ENCODE peak calls at places on chromosomes 11 and 22, in five cellular contexts. One of them, this sample, is unnamed.

GRCh38 chr22:38572065-38572464 is 2.1 kb upstream of the DMC1 start:
- DNase-seq in pulmonary artery endothelial cell: peak; percentile 4
- DNase-seq in gastrocnemius medialis: peak; percentile 7
- DNase-seq in stimulated activated naive CD8-positive, alpha-beta T cell treated with anti-CD3 and anti-CD28 coated beads, Interleukin-15, Interleukin-2, amounts not matched to agents 100 U/mL and 50 U/mL, for 24 hours: peak; percentile 33
- DNase-seq in right atrium auricular region: no peak
- DNase-seq in this sample: peak; percentile 74

GRCh38 chr11:17658211-17658610 is 61.2 kb upstream of the MYOD1 start:
- DNase-seq in pulmonary artery endothelial cell: no peak
- DNase-seq in gastrocnemius medialis: no peak
- DNase-seq in stimulated activated naive CD8-positive, alpha-beta T cell treated with anti-CD3 and anti-CD28 coated beads, Interleukin-15, Interleukin-2, amounts not matched to agents 100 U/mL and 50 U/mL, for 24 hours: no peak
- DNase-seq in right atrium auricular region: no peak
- DNase-seq in this sample: no peak

GRCh38 chr22:48840112-48840949 is 987.3 kb downstream of the BRD1 start:
- DNase-seq in gastrocnemius medialis: no peak
- DNase-seq in stimulated activated naive CD8-positive, alpha-beta T cell treated with anti-CD3 and anti-CD28 coated beads, Interleukin-15, Interleukin-2, amounts not matched to agents 100 U/mL and 50 U/mL, for 24 hours: no peak
- DNase-seq in pulmonary artery endothelial cell: no peak
- DNase-seq in right atrium auricular region: no peak
- DNase-seq in this sample: no peak

GRCh38 chr22:29831958-29832357 is 6.1 kb downstream of the ASCC2 start:
- DNase-seq in stimulated activated naive CD8-positive, alpha-beta T cell treated with anti-CD3 and anti-CD28 coated beads, Interleukin-15, Interleukin-2, amounts not matched to agents 100 U/mL and 50 U/mL, for 24 hours: no peak
- DNase-seq in gastrocnemius medialis: no peak
- DNase-seq in pulmonary artery endothelial cell: no peak
- DNase-seq in right atrium auricular region: no peak
- DNase-seq in this sample: no peak

GRCh38 chr22:22746963-22747933 is 102.8 kb downstream of the GGTLC2 start:
- DNase-seq in gastrocnemius medialis: no peak
- DNase-seq in pulmonary artery endothelial cell: no peak
- DNase-seq in stimulated activated naive CD8-positive, alpha-beta T cell treated with anti-CD3 and anti-CD28 coated beads, Interleukin-15, Interleukin-2, amounts not matched to agents 100 U/mL and 50 U/mL, for 24 hours: no peak
- DNase-seq in right atrium auricular region: no peak
- DNase-seq in this sample: no peak

GRCh38 chr11:122363306-122363705 is 247.3 kb upstream of the BLID start:
- DNase-seq in pulmonary artery endothelial cell: no peak
- DNase-seq in gastrocnemius medialis: no peak
- DNase-seq in stimulated activated naive CD8-positive, alpha-beta T cell treated with anti-CD3 and anti-CD28 coated beads, Interleukin-15, Interleukin-2, amounts not matched to agents 100 U/mL and 50 U/mL, for 24 hours: no peak
- DNase-seq in right atrium auricular region: no peak
- DNase-seq in this sample: no peak

GRCh38 chr22:46791201-46791731 is 28.8 kb downstream of the TBC1D22A start:
- DNase-seq in gastrocnemius medialis: no peak
- DNase-seq in right atrium auricular region: peak; percentile 83
- DNase-seq in stimulated activated naive CD8-positive, alpha-beta T cell treated with anti-CD3 and anti-CD28 coated beads, Interleukin-15, Interleukin-2, amounts not matched to agents 100 U/mL and 50 U/mL, for 24 hours: peak; percentile 76
- DNase-seq in pulmonary artery endothelial cell: no peak
- DNase-seq in this sample: peak; percentile 33

GRCh38 chr22:50481440-50482106 is at the start of gene ADM2:
- DNase-seq in pulmonary artery endothelial cell: no peak
- DNase-seq in right atrium auricular region: no peak
- DNase-seq in gastrocnemius medialis: no peak
- DNase-seq in stimulated activated naive CD8-positive, alpha-beta T cell treated with anti-CD3 and anti-CD28 coated beads, Interleukin-15, Interleukin-2, amounts not matched to agents 100 U/mL and 50 U/mL, for 24 hours: peak; percentile 78
- DNase-seq in this sample: no peak

GRCh38 chr22:19663286-19663815 is 51.0 kb upstream of the SEPTIN5 start:
- DNase-seq in gastrocnemius medialis: no peak
- DNase-seq in stimulated activated naive CD8-positive, alpha-beta T cell treated with anti-CD3 and anti-CD28 coated beads, Interleukin-15, Interleukin-2, amounts not matched to agents 100 U/mL and 50 U/mL, for 24 hours: no peak
- DNase-seq in right atrium auricular region: no peak
- DNase-seq in pulmonary artery endothelial cell: peak; percentile 71
- DNase-seq in this sample: peak; percentile 76

GRCh38 chr11:69051381-69052342 is 2.9 kb downstream of the TPCN2 start:
- DNase-seq in gastrocnemius medialis: no peak
- DNase-seq in right atrium auricular region: no peak
- DNase-seq in stimulated activated naive CD8-positive, alpha-beta T cell treated with anti-CD3 and anti-CD28 coated beads, Interleukin-15, Interleukin-2, amounts not matched to agents 100 U/mL and 50 U/mL, for 24 hours: no peak
- DNase-seq in pulmonary artery endothelial cell: no peak
- DNase-seq in this sample: no peak

GRCh38 chr22:45604239-45604711 is 67.4 kb upstream of the ATXN10 start:
- DNase-seq in stimulated activated naive CD8-positive, alpha-beta T cell treated with anti-CD3 and anti-CD28 coated beads, Interleukin-15, Interleukin-2, amounts not matched to agents 100 U/mL and 50 U/mL, for 24 hours: no peak
- DNase-seq in pulmonary artery endothelial cell: no peak
- DNase-seq in gastrocnemius medialis: no peak
- DNase-seq in right atrium auricular region: no peak
- DNase-seq in this sample: no peak

GRCh38 chr11:68819362-68819761 is 22.4 kb downstream of the CPT1A start:
- DNase-seq in stimulated activated naive CD8-positive, alpha-beta T cell treated with anti-CD3 and anti-CD28 coated beads, Interleukin-15, Interleukin-2, amounts not matched to agents 100 U/mL and 50 U/mL, for 24 hours: no peak
- DNase-seq in pulmonary artery endothelial cell: no peak
- DNase-seq in gastrocnemius medialis: no peak
- DNase-seq in right atrium auricular region: no peak
- DNase-seq in this sample: no peak

GRCh38 chr11:132650969-132651720 is 881.2 kb downstream of the OPCML start:
- DNase-seq in pulmonary artery endothelial cell: no peak
- DNase-seq in gastrocnemius medialis: no peak
- DNase-seq in right atrium auricular region: no peak
- DNase-seq in stimulated activated naive CD8-positive, alpha-beta T cell treated with anti-CD3 and anti-CD28 coated beads, Interleukin-15, Interleukin-2, amounts not matched to agents 100 U/mL and 50 U/mL, for 24 hours: no peak
- DNase-seq in this sample: no peak

GRCh38 chr22:50544078-50544745 is 1.5 kb upstream of the KLHDC7B start:
- DNase-seq in pulmonary artery endothelial cell: no peak
- DNase-seq in right atrium auricular region: peak; percentile 76
- DNase-seq in gastrocnemius medialis: no peak
- DNase-seq in stimulated activated naive CD8-positive, alpha-beta T cell treated with anti-CD3 and anti-CD28 coated beads, Interleukin-15, Interleukin-2, amounts not matched to agents 100 U/mL and 50 U/mL, for 24 hours: peak; percentile 93
- DNase-seq in this sample: peak; percentile 65

GRCh38 chr11:559712-560304 is 730 bp downstream of the LMNTD2 start:
- DNase-seq in gastrocnemius medialis: no peak
- DNase-seq in stimulated activated naive CD8-positive, alpha-beta T cell treated with anti-CD3 and anti-CD28 coated beads, Interleukin-15, Interleukin-2, amounts not matched to agents 100 U/mL and 50 U/mL, for 24 hours: no peak
- DNase-seq in pulmonary artery endothelial cell: no peak
- DNase-seq in right atrium auricular region: no peak
- DNase-seq in this sample: no peak

GRCh38 chr11:45688472-45689033 is 23.1 kb upstream of the CHST1 start:
- DNase-seq in stimulated activated naive CD8-positive, alpha-beta T cell treated with anti-CD3 and anti-CD28 coated beads, Interleukin-15, Interleukin-2, amounts not matched to agents 100 U/mL and 50 U/mL, for 24 hours: no peak
- DNase-seq in gastrocnemius medialis: no peak
- DNase-seq in right atrium auricular region: no peak
- DNase-seq in pulmonary artery endothelial cell: no peak
- DNase-seq in this sample: no peak

GRCh38 chr22:29053048-29053702 is 8.5 kb downstream of the C22orf31 start:
- DNase-seq in gastrocnemius medialis: no peak
- DNase-seq in right atrium auricular region: no peak
- DNase-seq in stimulated activated naive CD8-positive, alpha-beta T cell treated with anti-CD3 and anti-CD28 coated beads, Interleukin-15, Interleukin-2, amounts not matched to agents 100 U/mL and 50 U/mL, for 24 hours: no peak
- DNase-seq in pulmonary artery endothelial cell: no peak
- DNase-seq in this sample: no peak

GRCh38 chr11:118699508-118700220 is 20.2 kb upstream of the TREH start:
- DNase-seq in stimulated activated naive CD8-positive, alpha-beta T cell treated with anti-CD3 and anti-CD28 coated beads, Interleukin-15, Interleukin-2, amounts not matched to agents 100 U/mL and 50 U/mL, for 24 hours: no peak
- DNase-seq in gastrocnemius medialis: no peak
- DNase-seq in pulmonary artery endothelial cell: no peak
- DNase-seq in right atrium auricular region: no peak
- DNase-seq in this sample: no peak

GRCh38 chr22:49302530-49302929 is 525.1 kb downstream of the BRD1 start:
- DNase-seq in stimulated activated naive CD8-positive, alpha-beta T cell treated with anti-CD3 and anti-CD28 coated beads, Interleukin-15, Interleukin-2, amounts not matched to agents 100 U/mL and 50 U/mL, for 24 hours: no peak
- DNase-seq in pulmonary artery endothelial cell: no peak
- DNase-seq in gastrocnemius medialis: no peak
- DNase-seq in right atrium auricular region: peak; percentile 23
- DNase-seq in this sample: no peak

GRCh38 chr22:35950262-35950661 is 78.4 kb downstream of the RBFOX2 start:
- DNase-seq in gastrocnemius medialis: no peak
- DNase-seq in stimulated activated naive CD8-positive, alpha-beta T cell treated with anti-CD3 and anti-CD28 coated beads, Interleukin-15, Interleukin-2, amounts not matched to agents 100 U/mL and 50 U/mL, for 24 hours: no peak
- DNase-seq in pulmonary artery endothelial cell: no peak
- DNase-seq in right atrium auricular region: no peak
- DNase-seq in this sample: no peak

GRCh38 chr11:10561947-10562346 is 6.5 kb downstream of the LYVE1 start:
- DNase-seq in gastrocnemius medialis: no peak
- DNase-seq in right atrium auricular region: no peak
- DNase-seq in pulmonary artery endothelial cell: no peak
- DNase-seq in stimulated activated naive CD8-positive, alpha-beta T cell treated with anti-CD3 and anti-CD28 coated beads, Interleukin-15, Interleukin-2, amounts not matched to agents 100 U/mL and 50 U/mL, for 24 hours: no peak
- DNase-seq in this sample: no peak

GRCh38 chr11:4025248-4025956 is 69.2 kb upstream of the RRM1 start:
- DNase-seq in stimulated activated naive CD8-positive, alpha-beta T cell treated with anti-CD3 and anti-CD28 coated beads, Interleukin-15, Interleukin-2, amounts not matched to agents 100 U/mL and 50 U/mL, for 24 hours: no peak
- DNase-seq in gastrocnemius medialis: no peak
- DNase-seq in right atrium auricular region: no peak
- DNase-seq in pulmonary artery endothelial cell: peak; percentile 84
- DNase-seq in this sample: peak; percentile 93

GRCh38 chr11:58916637-58917036 is 22.7 kb upstream of the GLYATL1 start:
- DNase-seq in right atrium auricular region: no peak
- DNase-seq in stimulated activated naive CD8-positive, alpha-beta T cell treated with anti-CD3 and anti-CD28 coated beads, Interleukin-15, Interleukin-2, amounts not matched to agents 100 U/mL and 50 U/mL, for 24 hours: no peak
- DNase-seq in gastrocnemius medialis: no peak
- DNase-seq in pulmonary artery endothelial cell: no peak
- DNase-seq in this sample: no peak

GRCh38 chr11:72225411-72225951 is 914 bp downstream of the INPPL1 start:
- DNase-seq in right atrium auricular region: peak; percentile 56
- DNase-seq in stimulated activated naive CD8-positive, alpha-beta T cell treated with anti-CD3 and anti-CD28 coated beads, Interleukin-15, Interleukin-2, amounts not matched to agents 100 U/mL and 50 U/mL, for 24 hours: peak; percentile 45
- DNase-seq in pulmonary artery endothelial cell: no peak
- DNase-seq in gastrocnemius medialis: no peak
- DNase-seq in this sample: no peak

GRCh38 chr22:20779813-20780148 is 5.9 kb downstream of the SERPIND1 start:
- DNase-seq in gastrocnemius medialis: no peak
- DNase-seq in right atrium auricular region: no peak
- DNase-seq in stimulated activated naive CD8-positive, alpha-beta T cell treated with anti-CD3 and anti-CD28 coated beads, Interleukin-15, Interleukin-2, amounts not matched to agents 100 U/mL and 50 U/mL, for 24 hours: no peak
- DNase-seq in pulmonary artery endothelial cell: peak; percentile 26
- DNase-seq in this sample: peak; percentile 79

GRCh38 chr22:31179345-31179744 is 19.4 kb downstream of the RNF185 start:
- DNase-seq in gastrocnemius medialis: peak; percentile 46
- DNase-seq in stimulated activated naive CD8-positive, alpha-beta T cell treated with anti-CD3 and anti-CD28 coated beads, Interleukin-15, Interleukin-2, amounts not matched to agents 100 U/mL and 50 U/mL, for 24 hours: no peak
- DNase-seq in pulmonary artery endothelial cell: no peak
- DNase-seq in right atrium auricular region: no peak
- DNase-seq in this sample: no peak

GRCh38 chr22:47089796-47090460 is 327.5 kb downstream of the TBC1D22A start:
- DNase-seq in gastrocnemius medialis: no peak
- DNase-seq in stimulated activated naive CD8-positive, alpha-beta T cell treated with anti-CD3 and anti-CD28 coated beads, Interleukin-15, Interleukin-2, amounts not matched to agents 100 U/mL and 50 U/mL, for 24 hours: no peak
- DNase-seq in pulmonary artery endothelial cell: no peak
- DNase-seq in right atrium auricular region: no peak
- DNase-seq in this sample: no peak

GRCh38 chr11:102111011-102111786 is 952 bp downstream of the YAP1 start:
- DNase-seq in gastrocnemius medialis: peak; percentile 58
- DNase-seq in right atrium auricular region: peak; percentile 76
- DNase-seq in stimulated activated naive CD8-positive, alpha-beta T cell treated with anti-CD3 and anti-CD28 coated beads, Interleukin-15, Interleukin-2, amounts not matched to agents 100 U/mL and 50 U/mL, for 24 hours: peak; percentile 11
- DNase-seq in pulmonary artery endothelial cell: no peak
- DNase-seq in this sample: peak; percentile 92

GRCh38 chr22:30422481-30423295 is 2.9 kb upstream of the MTFP1 start:
- DNase-seq in stimulated activated naive CD8-positive, alpha-beta T cell treated with anti-CD3 and anti-CD28 coated beads, Interleukin-15, Interleukin-2, amounts not matched to agents 100 U/mL and 50 U/mL, for 24 hours: peak; percentile 57
- DNase-seq in gastrocnemius medialis: peak; percentile 79
- DNase-seq in right atrium auricular region: peak; percentile 93
- DNase-seq in pulmonary artery endothelial cell: no peak
- DNase-seq in this sample: peak; percentile 91

GRCh38 chr11:123306531-123306930 is 111.5 kb upstream of the CLMP start:
- DNase-seq in right atrium auricular region: no peak
- DNase-seq in stimulated activated naive CD8-positive, alpha-beta T cell treated with anti-CD3 and anti-CD28 coated beads, Interleukin-15, Interleukin-2, amounts not matched to agents 100 U/mL and 50 U/mL, for 24 hours: no peak
- DNase-seq in pulmonary artery endothelial cell: no peak
- DNase-seq in gastrocnemius medialis: no peak
- DNase-seq in this sample: no peak

GRCh38 chr11:132005874-132006273 is 635.5 kb downstream of the NTM start:
- DNase-seq in gastrocnemius medialis: no peak
- DNase-seq in right atrium auricular region: no peak
- DNase-seq in pulmonary artery endothelial cell: no peak
- DNase-seq in stimulated activated naive CD8-positive, alpha-beta T cell treated with anti-CD3 and anti-CD28 coated beads, Interleukin-15, Interleukin-2, amounts not matched to agents 100 U/mL and 50 U/mL, for 24 hours: no peak
- DNase-seq in this sample: no peak

GRCh38 chr11:58429273-58429672 is 1.4 kb upstream of the OR5B2 start:
- DNase-seq in right atrium auricular region: no peak
- DNase-seq in pulmonary artery endothelial cell: no peak
- DNase-seq in stimulated activated naive CD8-positive, alpha-beta T cell treated with anti-CD3 and anti-CD28 coated beads, Interleukin-15, Interleukin-2, amounts not matched to agents 100 U/mL and 50 U/mL, for 24 hours: no peak
- DNase-seq in gastrocnemius medialis: no peak
- DNase-seq in this sample: no peak

GRCh38 chr11:126163779-126164178 is 47.7 kb downstream of the RPUSD4 start:
- DNase-seq in pulmonary artery endothelial cell: no peak
- DNase-seq in stimulated activated naive CD8-positive, alpha-beta T cell treated with anti-CD3 and anti-CD28 coated beads, Interleukin-15, Interleukin-2, amounts not matched to agents 100 U/mL and 50 U/mL, for 24 hours: no peak
- DNase-seq in right atrium auricular region: no peak
- DNase-seq in gastrocnemius medialis: no peak
- DNase-seq in this sample: no peak

GRCh38 chr22:20930004-20930403 is 12.8 kb downstream of the CRKL start:
- DNase-seq in stimulated activated naive CD8-positive, alpha-beta T cell treated with anti-CD3 and anti-CD28 coated beads, Interleukin-15, Interleukin-2, amounts not matched to agents 100 U/mL and 50 U/mL, for 24 hours: no peak
- DNase-seq in right atrium auricular region: no peak
- DNase-seq in pulmonary artery endothelial cell: no peak
- DNase-seq in gastrocnemius medialis: no peak
- DNase-seq in this sample: no peak

GRCh38 chr22:17678817-17679385 is 40.3 kb downstream of the BCL2L13 start:
- DNase-seq in stimulated activated naive CD8-positive, alpha-beta T cell treated with anti-CD3 and anti-CD28 coated beads, Interleukin-15, Interleukin-2, amounts not matched to agents 100 U/mL and 50 U/mL, for 24 hours: no peak
- DNase-seq in pulmonary artery endothelial cell: no peak
- DNase-seq in right atrium auricular region: no peak
- DNase-seq in gastrocnemius medialis: no peak
- DNase-seq in this sample: no peak

GRCh38 chr22:45246060-45246985 is 5.6 kb upstream of the KIAA0930 start:
- DNase-seq in gastrocnemius medialis: no peak
- DNase-seq in stimulated activated naive CD8-positive, alpha-beta T cell treated with anti-CD3 and anti-CD28 coated beads, Interleukin-15, Interleukin-2, amounts not matched to agents 100 U/mL and 50 U/mL, for 24 hours: no peak
- DNase-seq in pulmonary artery endothelial cell: peak; percentile 82
- DNase-seq in right atrium auricular region: peak; percentile 76
- DNase-seq in this sample: peak; percentile 91

GRCh38 chr22:27879923-27880322 is 39.1 kb downstream of the PITPNB start:
- DNase-seq in gastrocnemius medialis: no peak
- DNase-seq in right atrium auricular region: no peak
- DNase-seq in pulmonary artery endothelial cell: no peak
- DNase-seq in stimulated activated naive CD8-positive, alpha-beta T cell treated with anti-CD3 and anti-CD28 coated beads, Interleukin-15, Interleukin-2, amounts not matched to agents 100 U/mL and 50 U/mL, for 24 hours: peak; percentile 10
- DNase-seq in this sample: peak; percentile 65